ENCODE peak calls at places on chromosomes 1 and 21, in six cellular contexts. A is neural crest cell; K is stimulated activated CD8-positive, alpha-beta memory T cell treated with anti-CD3 and anti-CD28 coated beads, Interleukin-4, amount 100 ng/mL, for 24 hours; Q is progenitor cell of endocrine pancreas; B is iPS-NIHi11; R is activated CD4-positive, alpha-beta T cell treated with anti-CD3 and anti-CD28 coated beads for 24 hours. P is an unnamed sample.

GRCh38 chr1:12184008-12184681 is 17.4 kb downstream of the TNFRSF1B start:
- DNase-seq in B (peak), A (peak), R (no peak), Q (no peak), K (no peak), P (peak)

GRCh38 chr1:214666674-214667073 is 63.7 kb downstream of the CENPF start:
- DNase-seq in Q (no peak), A (no peak), B (no peak), K (no peak), R (no peak), P (no peak)

GRCh38 chr21:29187939-29188338 is 57.5 kb downstream of the MAP3K7CL start:
- DNase-seq in K (no peak), A (no peak), R (no peak), B (no peak), Q (no peak), P (peak)

GRCh38 chr1:229190057-229190590 is 80.8 kb upstream of the RAB4A start:
- DNase-seq in B (no peak), Q (no peak), K (no peak), A (no peak), R (no peak), P (no peak)

GRCh38 chr1:176696109-176696508 is 233.1 kb downstream of the PAPPA2 start:
- DNase-seq in K (no peak), R (no peak), A (no peak), Q (no peak), B (peak), P (peak)

GRCh38 chr1:63487336-63488065 is 35.5 kb downstream of the ITGB3BP start:
- DNase-seq in Q (no peak), K (no peak), A (no peak), R (no peak), B (no peak), P (no peak)

GRCh38 chr21:31310750-31311149 is 33.3 kb downstream of the TIAM1 start:
- DNase-seq in R (no peak), K (no peak), B (no peak), Q (no peak), A (no peak), P (no peak)

GRCh38 chr1:175192111-175192629 is 406 bp downstream of the KIAA0040 start:
- DNase-seq in Q (no peak), B (peak), A (no peak), R (peak), K (no peak), P (no peak)

GRCh38 chr1:12019858-12020509 is 686 bp downstream of the MIIP start:
- DNase-seq in R (no peak), K (no peak), Q (no peak), A (no peak), B (no peak), P (no peak)

GRCh38 chr1:4305526-4306301 is 348.7 kb upstream of the AJAP1 start:
- DNase-seq in Q (no peak), A (no peak), B (no peak), R (no peak), K (no peak), P (no peak)

GRCh38 chr1:151514366-151514765 is 3.2 kb downstream of the CGN start:
- DNase-seq in B (no peak), A (no peak), Q (no peak), R (no peak), K (no peak), P (no peak)

GRCh38 chr1:112396668-112397025 is 633 bp downstream of the CTTNBP2NL start:
- DNase-seq in Q (no peak), K (no peak), A (no peak), B (peak), R (no peak), P (peak)

GRCh38 chr1:26418865-26419349 is 8.3 kb downstream of the LIN28A start:
- DNase-seq in B (peak), Q (peak), K (no peak), A (no peak), R (no peak), P (no peak)

GRCh38 chr21:42229676-42230075 is 10.7 kb downstream of the ABCG1 start:
- DNase-seq in B (no peak), Q (no peak), A (no peak), R (no peak), K (no peak), P (no peak)

GRCh38 chr1:225318706-225319575 is 108.9 kb downstream of the LBR start:
- DNase-seq in Q (peak), K (no peak), A (peak), B (peak), R (no peak), P (peak)

GRCh38 chr1:56446531-56447098 is 132.7 kb downstream of the PLPP3 start:
- DNase-seq in R (no peak), K (no peak), Q (no peak), B (no peak), A (no peak), P (no peak)

GRCh38 chr1:14095001-14095400 is 395.0 kb downstream of the PRDM2 start:
- DNase-seq in A (no peak), Q (no peak), R (no peak), K (no peak), B (peak), P (no peak)

GRCh38 chr1:238340989-238341388 is 450.3 kb upstream of the ZP4 start:
- DNase-seq in A (no peak), R (no peak), Q (no peak), K (no peak), B (peak), P (peak)